ENCODE peak calls at places on chromosome 17, in four cellular contexts. W is lower lobe of right lung, M is tibial artery, Z is GM23248. N is an unnamed sample. For H3K27me3, the result is how much of the 10 kb centered on the place peaks cover.

GRCh38 chr17:46822388-46822921 is 4.0 kb upstream of the WNT3 start:
- DNase-seq in W (peak), M (no peak), Z (no peak), N (no peak)

GRCh38 chr17:65545708-65546523 is 15.5 kb downstream of the AXIN2 start:
- DNase-seq in W (no peak), M (no peak), Z (no peak), N (peak)

GRCh38 chr17:31510273-31511175 is 119.0 kb downstream of the RAB11FIP4 start:
- DNase-seq in W (no peak), M (no peak), Z (peak), N (peak)

GRCh38 chr17:759964-760363 is 7.9 kb upstream of the GEMIN4 start:
- DNase-seq in W (no peak), M (no peak), Z (no peak), N (no peak)

GRCh38 chr17:57397402-57397801 is 141.1 kb downstream of the MSI2 start:
- DNase-seq in W (no peak), M (no peak), Z (no peak), N (no peak)

GRCh38 chr17:57603978-57604377 is 141.1 kb downstream of the CCDC182 start:
- DNase-seq in W (peak), M (no peak), Z (no peak), N (no peak)

GRCh38 chr17:40490289-40490853 is 11.1 kb downstream of the TNS4 start:
- DNase-seq in W (no peak), M (peak), Z (peak), N (peak)

GRCh38 chr17:57484081-57484666 is 227.9 kb downstream of the MSI2 start:
- DNase-seq in W (no peak), M (no peak), Z (peak), N (no peak)

GRCh38 chr17:7930841-7931631 is 710 bp downstream of the TRAPPC1 start:
- DNase-seq in W (no peak), M (no peak), Z (no peak), N (no peak)

GRCh38 chr17:55926276-55926995 is 175.6 kb downstream of the PCTP start:
- DNase-seq in W (no peak), M (no peak), Z (no peak), N (no peak)

GRCh38 chr17:6603746-6604325 is 36.7 kb downstream of the KIAA0753 start:
- DNase-seq in W (no peak), M (peak), Z (no peak), N (no peak)

GRCh38 chr17:17376362-17376761 is 73.2 kb downstream of the NT5M start:
- DNase-seq in W (no peak), M (no peak), Z (peak), N (no peak)

GRCh38 chr17:41647940-41648410 is 23.6 kb upstream of the KRT17 start:
- DNase-seq in W (peak), M (peak), Z (peak), N (peak)

GRCh38 chr17:79930786-79931516 is 91.7 kb upstream of the CBX4 start:
- DNase-seq in W (no peak), M (no peak), Z (no peak), N (no peak)
- H3K27ac ChIP-seq in W (no peak), M (no peak), Z (no peak), N (no peak)

GRCh38 chr17:33802349-33803272 is 452.5 kb upstream of the CCL2 start:
- DNase-seq in W (peak), M (no peak), Z (no peak), N (no peak)
- H3K27me3 ChIP-seq in W (under half), M (under half), Z (under half), N (under half)

GRCh38 chr17:15945493-15946209 is 721 bp downstream of the ADORA2B start:
- DNase-seq in W (peak), M (no peak), Z (peak), N (no peak)
- H3K27ac ChIP-seq in W (peak), M (no peak), Z (peak), N (peak)

DNA sequence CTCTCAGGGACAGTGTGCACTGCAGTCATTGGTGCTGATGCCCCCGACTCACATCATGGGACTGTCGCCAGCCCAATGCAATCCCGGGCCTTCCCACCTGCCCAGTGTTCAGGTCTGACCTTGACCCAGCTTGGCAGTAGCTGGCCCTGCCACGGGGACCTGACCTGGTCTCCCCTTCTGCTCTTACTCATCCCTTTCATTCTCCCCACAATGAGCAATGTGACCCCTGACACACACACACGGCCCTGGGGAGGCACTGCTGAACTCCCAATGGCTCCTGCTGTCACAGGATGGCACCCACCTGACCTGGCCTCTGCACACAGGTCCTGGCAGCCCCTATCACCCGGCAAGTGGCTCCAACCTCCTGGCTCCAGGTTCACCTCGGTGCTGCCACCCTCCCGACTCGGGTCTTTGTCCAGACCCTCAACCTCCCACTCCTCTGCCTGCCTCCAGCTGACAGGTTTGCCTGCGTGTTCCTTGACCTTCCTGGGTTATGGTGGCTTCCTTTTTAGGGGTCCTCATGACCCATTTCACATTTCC is 6.6 kb downstream of the CD300C start:
- DNase-seq in W (peak), M (no peak), Z (no peak), N (no peak)
- H3K27me3 ChIP-seq in W (under half), M (under half), Z (under half), N (under half)

GRCh38 chr17:43418441-43419374 is 19.9 kb downstream of the ARL4D start:
- DNase-seq in W (no peak), M (peak), Z (peak), N (peak)
- H3K27ac ChIP-seq in W (peak), M (peak), Z (peak), N (no peak)

GRCh38 chr17:76075364-76076099 is 951 bp downstream of the GALR2 start:
- DNase-seq in W (no peak), M (no peak), Z (peak), N (no peak)

GRCh38 chr17:76078859-76079576 is at the start of gene ZACN:
- DNase-seq in W (no peak), M (no peak), Z (no peak), N (no peak)

GRCh38 chr17:76076100-76076764 is 1.7 kb downstream of the GALR2 start:
- DNase-seq in W (no peak), M (no peak), Z (no peak), N (no peak)

GRCh38 chr17:76077582-76078110 is 1.3 kb upstream of the ZACN start:
- DNase-seq in W (no peak), M (no peak), Z (no peak), N (no peak)

DNA sequence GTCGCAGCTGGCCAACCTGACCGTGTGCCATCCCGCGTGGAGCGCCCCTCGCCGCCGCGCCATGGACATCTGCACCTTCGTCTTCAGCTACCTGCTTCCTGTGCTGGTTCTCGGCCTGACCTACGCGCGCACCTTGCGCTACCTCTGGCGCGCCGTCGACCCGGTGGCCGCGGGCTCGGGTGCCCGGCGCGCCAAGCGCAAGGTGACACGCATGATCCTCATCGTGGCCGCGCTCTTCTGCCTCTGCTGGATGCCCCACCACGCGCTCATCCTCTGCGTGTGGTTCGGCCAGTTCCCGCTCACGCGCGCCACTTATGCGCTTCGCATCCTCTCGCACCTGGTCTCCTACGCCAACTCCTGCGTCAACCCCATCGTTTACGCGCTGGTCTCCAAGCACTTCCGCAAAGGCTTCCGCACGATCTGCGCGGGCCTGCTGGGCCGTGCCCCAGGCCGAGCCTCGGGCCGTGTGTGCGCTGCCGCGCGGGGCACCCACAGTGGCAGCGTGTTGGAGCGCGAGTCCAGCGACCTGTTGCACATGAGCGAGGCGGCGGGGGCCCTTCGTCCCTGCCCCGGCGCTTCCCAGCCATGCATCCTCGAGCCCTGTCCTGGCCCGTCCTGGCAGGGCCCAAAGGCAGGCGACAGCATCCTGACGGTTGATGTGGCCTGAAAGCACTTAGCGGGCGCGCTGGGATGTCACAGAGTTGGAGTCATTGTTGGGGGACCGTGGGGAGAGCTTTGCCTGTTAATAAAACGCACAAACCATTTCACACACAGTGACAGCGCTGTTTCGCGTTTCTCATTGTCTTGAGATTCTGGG is 2.0 kb upstream of the ZACN start:
- DNase-seq in W (no peak), M (no peak), Z (peak), N (no peak)
- H3K27me3 ChIP-seq in W (half or more), M (half or more), Z (half or more), N (half or more)

GRCh38 chr17:82592751-82593589 is 55.3 kb downstream of the WDR45B start:
- DNase-seq in W (peak), M (peak), Z (peak), N (peak)

GRCh38 chr17:82593590-82594087 is 54.6 kb downstream of the WDR45B start:
- DNase-seq in W (peak), M (no peak), Z (peak), N (no peak)

GRCh38 chr17:82590216-82590615 is 58.0 kb downstream of the WDR45B start:
- DNase-seq in W (peak), M (no peak), Z (no peak), N (no peak)

GRCh38 chr17:82590881-82591539 is 57.2 kb downstream of the WDR45B start:
- DNase-seq in W (peak), M (no peak), Z (no peak), N (no peak)

DNA sequence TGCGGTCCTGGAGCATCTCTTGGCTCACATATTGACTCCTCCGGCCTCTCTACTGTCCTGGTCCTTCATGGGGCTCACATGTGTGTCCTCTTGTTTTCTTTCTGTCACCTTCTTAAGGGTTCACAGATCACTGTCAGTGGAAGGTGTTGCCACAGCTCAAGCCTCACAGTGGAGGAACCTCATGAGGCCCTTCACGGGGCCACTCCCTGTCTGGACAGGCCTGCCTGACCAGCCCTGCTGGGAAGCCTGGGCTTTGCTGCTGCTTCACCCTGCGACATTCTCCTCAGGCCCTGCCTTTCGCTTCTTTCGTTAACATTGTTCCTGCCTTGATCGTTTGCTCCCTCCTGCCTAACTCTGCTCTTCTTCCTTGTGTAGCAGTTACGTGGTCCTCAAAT is 56.0 kb downstream of the WDR45B start:
- DNase-seq in W (peak), M (no peak), Z (peak), N (no peak)
- H3K27ac ChIP-seq in W (peak), M (peak), Z (peak), N (peak)